ENCODE peak calls at places on chromosomes 11 and 22, in nine cellular contexts. F, P, Q, G, D, E, W, M and Z are unnamed samples.

GRCh38 chr11:110050201-110050506 is 43.0 kb upstream of the ZC3H12C start:
- DNase-seq in G (no peak), F (no peak), E (no peak), D (no peak), W (no peak), Q (no peak), M (no peak), P (no peak), Z (no peak)

GRCh38 chr11:103112364-103112763 is 3.1 kb downstream of the DYNC2H1 start:
- DNase-seq in P (no peak), Q (no peak), G (no peak), W (no peak), D (no peak), F (no peak), E (no peak), M (no peak), Z (no peak)

GRCh38 chr22:26777402-26777801 is 120.0 kb downstream of the MIAT start:
- DNase-seq in P (no peak), E (no peak), W (no peak), F (peak; percentile 59), M (no peak), D (no peak), Q (no peak), G (no peak), Z (no peak)

GRCh38 chr11:128323381-128323780 is 264.0 kb downstream of the ETS1 start:
- DNase-seq in Q (no peak), P (no peak), E (no peak), G (peak; percentile 45), D (no peak), M (no peak), F (no peak), W (peak; percentile 69), Z (no peak)

GRCh38 chr22:28410050-28410816 is 269.4 kb downstream of the TTC28 start:
- DNase-seq in G (no peak), P (no peak), W (no peak), D (peak; percentile 47), M (no peak), F (peak; percentile 84), E (no peak), Q (no peak), Z (no peak)

GRCh38 chr22:29030618-29031235 is 30.9 kb downstream of the C22orf31 start:
- DNase-seq in Q (no peak), G (no peak), P (no peak), E (no peak), D (peak; percentile 50), M (no peak), F (peak; percentile 94), W (no peak), Z (peak; percentile 97)

GRCh38 chr22:28105396-28105795 is 186.3 kb upstream of the PITPNB start:
- DNase-seq in E (no peak), M (no peak), G (no peak), D (no peak), W (no peak), F (no peak), P (no peak), Q (no peak), Z (no peak)

GRCh38 chr11:120061761-120062560 is 76.0 kb downstream of the TRIM29 start:
- DNase-seq in E (no peak), D (no peak), W (no peak), M (peak; percentile 36), G (no peak), Q (no peak), F (peak; percentile 52), P (no peak), Z (no peak)

GRCh38 chr11:45237666-45238348 is 48.3 kb downstream of the SYT13 start:
- DNase-seq in W (no peak), P (no peak), G (no peak), D (no peak), E (no peak), F (peak; percentile 27), Q (no peak), M (no peak), Z (no peak)

GRCh38 chr22:22710719-22711531 is 66.5 kb downstream of the GGTLC2 start:
- DNase-seq in M (peak; percentile 63), W (peak; percentile 83), G (peak; percentile 65), F (peak; percentile 8), E (peak; percentile 50), D (no peak), P (peak; percentile 75), Q (no peak), Z (peak; percentile 72)

GRCh38 chr11:70068345-70068744 is 9.8 kb upstream of the ANO1 start:
- DNase-seq in F (no peak), W (no peak), G (no peak), E (no peak), P (no peak), Q (no peak), D (no peak), M (no peak), Z (peak; percentile 9)

GRCh38 chr11:116162086-116162485 is 610.7 kb downstream of the BUD13 start:
- DNase-seq in D (no peak), E (no peak), F (no peak), W (no peak), M (no peak), Q (no peak), G (no peak), P (no peak), Z (no peak)

GRCh38 chr11:38460901-38461300 is 1862.9 kb upstream of the RAG2 start:
- DNase-seq in F (peak; percentile 94), P (no peak), E (no peak), W (no peak), D (peak; percentile 77), Q (no peak), M (no peak), G (no peak), Z (no peak)

GRCh38 chr22:19892249-19892879 is 37.7 kb upstream of the GNB1L start:
- DNase-seq in G (peak; percentile 47), E (no peak), P (peak; percentile 45), D (no peak), W (peak; percentile 67), M (no peak), Q (no peak), F (peak; percentile 50), Z (no peak)

GRCh38 chr22:24433868-24434471 is 6.6 kb downstream of the ADORA2A start:
- DNase-seq in F (peak; percentile 65), E (peak; percentile 43), P (no peak), W (no peak), M (peak; percentile 90), Q (peak; percentile 56), G (peak; percentile 83), D (no peak), Z (no peak)

GRCh38 chr11:3825473-3826154 is 15.1 kb downstream of the RHOG start:
- DNase-seq in M (no peak), E (no peak), W (no peak), P (no peak), F (no peak), Q (no peak), G (no peak), D (no peak), Z (no peak)

GRCh38 chr11:63862923-63863322 is 24.0 kb downstream of the MARK2 start:
- DNase-seq in M (no peak), Q (no peak), E (no peak), W (no peak), D (no peak), F (no peak), G (no peak), P (no peak), Z (no peak)

GRCh38 chr11:70854891-70855556 is 397.4 kb downstream of the SHANK2 start:
- DNase-seq in W (no peak), Q (no peak), M (no peak), D (no peak), P (no peak), F (no peak), G (no peak), E (no peak), Z (no peak)

GRCh38 chr11:61553373-61554171 is 27.3 kb downstream of the SYT7 start:
- DNase-seq in G (no peak), M (no peak), W (no peak), Q (no peak), D (no peak), F (no peak), P (no peak), E (no peak), Z (no peak)

GRCh38 chr22:36733271-36733670 is 29.7 kb upstream of the CACNG2 start:
- DNase-seq in G (no peak), E (no peak), P (no peak), D (no peak), F (no peak), M (no peak), W (no peak), Q (no peak), Z (no peak)

GRCh38 chr22:18110944-18111758 is 542 bp downstream of the TUBA8 start:
- DNase-seq in F (no peak), P (no peak), M (no peak), G (no peak), D (no peak), W (no peak), E (no peak), Q (no peak), Z (no peak)

GRCh38 chr11:37264783-37265182 is 666.7 kb upstream of the RAG2 start:
- DNase-seq in Q (no peak), G (no peak), M (no peak), F (peak; percentile 0), W (no peak), D (no peak), P (no peak), E (no peak), Z (no peak)

GRCh38 chr22:23904855-23905254 is 10.7 kb downstream of the MIF start:
- DNase-seq in F (no peak), M (no peak), E (no peak), D (no peak), Q (no peak), W (no peak), G (no peak), P (no peak), Z (no peak)

GRCh38 chr11:12556788-12557384 is 117.3 kb upstream of the TEAD1 start:
- DNase-seq in E (no peak), M (no peak), P (no peak), W (no peak), Q (no peak), D (peak; percentile 75), G (no peak), F (peak; percentile 98), Z (no peak)

GRCh38 chr22:40432625-40433024 is 62.2 kb downstream of the SGSM3 start:
- DNase-seq in E (no peak), M (no peak), G (no peak), F (no peak), W (no peak), Q (no peak), D (no peak), P (no peak), Z (no peak)

GRCh38 chr11:80388133-80388532 is 947.3 kb upstream of the TENM4 start:
- DNase-seq in F (no peak), M (no peak), G (no peak), W (no peak), Q (no peak), P (no peak), D (no peak), E (no peak), Z (no peak)